ENCODE peak calls at places on chromosomes 16 and 17, in six cellular contexts. X is foreskin fibroblast, N is astrocyte of the spinal cord, K is kidney epithelial cell, D is HL-60, T is spleen. P is an unnamed sample.

GRCh38 chr17:65489413-65490170 is 71.9 kb downstream of the AXIN2 start:
- DNase-seq in X (no peak), N (no peak), K (no peak), D (no peak), T (no peak), P (no peak)

GRCh38 chr17:40462343-40463121 is 19.3 kb downstream of the IGFBP4 start:
- DNase-seq in X (no peak), N (no peak), K (no peak), D (no peak), T (no peak), P (no peak)

GRCh38 chr16:4927661-4928060 is 9.3 kb downstream of the PPL start:
- DNase-seq in X (no peak), N (no peak), K (no peak), D (no peak), T (no peak), P (no peak)

GRCh38 chr16:54236761-54237160 is 49.8 kb downstream of the IRX3 start:
- DNase-seq in X (peak), N (peak), K (no peak), D (no peak), T (no peak), P (no peak)

GRCh38 chr16:843771-844170 is 43.2 kb upstream of the GNG13 start:
- DNase-seq in X (no peak), N (no peak), K (no peak), D (no peak), T (no peak), P (no peak)

GRCh38 chr16:86396318-86396882 is 113.9 kb upstream of the FOXF1 start:
- DNase-seq in X (peak), N (peak), K (no peak), D (no peak), T (no peak), P (no peak)

GRCh38 chr16:2467301-2468141 is 3.6 kb upstream of the NTN3 start:
- DNase-seq in X (peak), N (peak), K (no peak), D (no peak), T (no peak), P (peak)

GRCh38 chr17:29584452-29585079 is 4.9 kb downstream of the GIT1 start:
- DNase-seq in X (no peak), N (no peak), K (no peak), D (no peak), T (no peak), P (peak)

GRCh38 chr17:51046527-51047384 is 73.9 kb downstream of the SPAG9 start:
- DNase-seq in X (peak), N (peak), K (peak), D (no peak), T (no peak), P (peak)

GRCh38 chr16:87407511-87408112 is 15.5 kb downstream of the MAP1LC3B start:
- DNase-seq in X (peak), N (peak), K (no peak), D (peak), T (peak), P (no peak)

GRCh38 chr17:51703364-51704341 is 443.3 kb downstream of the UTP18 start:
- DNase-seq in X (peak), N (peak), K (no peak), D (no peak), T (no peak), P (peak)

GRCh38 chr17:67594115-67594878 is 123.4 kb upstream of the NOL11 start:
- DNase-seq in X (no peak), N (no peak), K (no peak), D (peak), T (no peak), P (no peak)

GRCh38 chr16:75377971-75378386 is 55.3 kb downstream of the CFDP1 start:
- DNase-seq in X (peak), N (peak), K (peak), D (peak), T (no peak), P (no peak)

GRCh38 chr17:50346313-50347086 is 574 bp downstream of the XYLT2 start:
- DNase-seq in X (no peak), N (no peak), K (no peak), D (peak), T (no peak), P (peak)

GRCh38 chr16:88693420-88694177 is 7.3 kb upstream of the SNAI3 start:
- DNase-seq in X (no peak), N (no peak), K (no peak), D (no peak), T (no peak), P (no peak)

GRCh38 chr16:71499775-71500364 is 10.7 kb upstream of the ZNF19 start:
- DNase-seq in X (peak), N (peak), K (no peak), D (peak), T (no peak), P (no peak)

GRCh38 chr16:61296305-61296704 is 739.9 kb downstream of the CDH8 start:
- DNase-seq in X (no peak), N (no peak), K (no peak), D (no peak), T (no peak), P (no peak)

GRCh38 chr17:78599419-78599818 is 22.2 kb upstream of the DNAH17 start:
- DNase-seq in X (no peak), N (no peak), K (no peak), D (no peak), T (peak), P (no peak)

GRCh38 chr16:30054959-30055553 is 10.5 kb upstream of the ALDOA start:
- DNase-seq in X (no peak), N (no peak), K (no peak), D (peak), T (peak), P (no peak)

GRCh38 chr17:7932483-7932891 is 481 bp downstream of the CNTROB start:
- DNase-seq in X (no peak), N (peak), K (no peak), D (peak), T (peak), P (no peak)

GRCh38 chr16:77951788-77952187 is 70.6 kb upstream of the CLEC3A start:
- DNase-seq in X (no peak), N (no peak), K (no peak), D (no peak), T (no peak), P (no peak)
- TF ChIP-seq CTCF in X (peak), N (peak), K (peak), D (peak), T (no peak), P (peak)

DNA sequence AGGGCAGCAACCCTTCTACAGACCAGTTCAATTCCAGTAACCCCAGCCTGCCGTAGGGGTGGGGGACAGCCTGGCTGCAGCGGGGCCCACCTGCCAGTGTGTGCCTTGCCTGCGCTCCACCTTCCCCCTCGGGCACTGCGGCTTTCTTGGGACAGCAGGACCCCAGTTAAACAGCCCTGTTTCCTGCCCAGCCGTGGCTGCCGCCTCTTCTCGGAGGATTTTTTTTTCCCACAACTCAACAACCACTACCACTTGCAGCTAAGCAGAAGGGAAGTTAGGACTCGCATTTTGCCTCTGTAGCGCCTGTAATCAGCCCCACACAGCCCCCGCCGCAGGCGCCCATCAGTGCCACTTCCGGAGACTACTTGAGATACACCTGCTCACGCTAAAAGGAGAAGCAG is 76.1 kb downstream of the RAI1 start:
- DNase-seq in X (no peak), N (no peak), K (no peak), D (peak), T (peak), P (no peak)
- H3K4me3 ChIP-seq in X (no peak), N (no peak), K (no peak), D (no peak), T (no peak), P (no peak)

GRCh38 chr16:63230383-63230782 is 1194.1 kb upstream of the CDH8 start:
- DNase-seq in X (no peak), N (no peak), K (no peak), D (no peak), T (no peak), P (no peak)

DNA sequence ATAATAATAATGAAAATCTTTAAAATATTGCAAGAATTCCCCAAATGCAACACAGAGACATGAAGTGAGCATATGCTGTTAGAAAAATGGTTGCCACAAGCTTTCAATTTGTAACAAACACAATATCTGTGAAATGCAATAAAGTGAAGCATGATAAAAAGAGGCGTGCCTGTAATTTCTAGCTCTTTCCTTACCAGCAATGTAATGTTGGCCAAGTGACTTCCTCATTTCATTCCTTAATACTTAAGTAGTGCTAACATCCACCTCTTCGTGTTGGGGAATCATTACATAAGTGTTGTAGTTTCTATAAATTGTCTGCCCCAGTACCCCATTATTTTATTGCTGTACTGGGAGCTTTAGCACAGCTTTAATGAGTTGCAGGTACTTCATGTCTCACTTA is 1192.0 kb upstream of the CDH8 start:
- DNase-seq in X (no peak), N (no peak), K (no peak), D (no peak), T (no peak), P (no peak)
- TF ChIP-seq CTCF in X (no peak), N (no peak), K (no peak), D (no peak), T (no peak), P (no peak)

GRCh38 chr17:47423406-47424295 is 99.9 kb downstream of the EFCAB13 start:
- DNase-seq in X (no peak), N (no peak), K (no peak), D (no peak), T (peak), P (peak)
- H3K4me3 ChIP-seq in X (peak), N (peak), K (peak), D (no peak), T (peak), P (peak)

DNA sequence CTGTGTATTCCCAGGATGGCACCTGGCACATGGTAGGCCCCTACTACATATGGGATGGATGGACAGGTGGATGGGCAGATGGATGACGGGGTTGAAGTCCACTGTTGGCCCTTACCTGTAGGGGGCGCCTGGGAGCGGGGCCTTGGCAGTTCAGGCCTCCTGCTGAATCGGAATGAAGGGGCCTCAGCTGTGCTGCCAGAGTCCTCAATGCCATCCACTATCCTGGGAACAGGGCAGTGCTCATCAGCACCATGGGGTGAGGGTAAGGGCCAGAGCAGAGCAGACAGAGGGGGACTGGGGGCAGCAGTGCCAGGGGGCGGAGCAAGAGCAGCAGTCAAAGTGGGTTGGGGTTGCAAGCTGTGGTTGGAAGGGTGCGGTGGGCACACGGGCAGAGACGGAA is 8.3 kb upstream of the RAB5C start:
- DNase-seq in X (no peak), N (no peak), K (no peak), D (no peak), T (no peak), P (no peak)
- TF ChIP-seq CTCF in X (no peak), N (peak), K (peak), D (peak), T (no peak), P (peak)